ENCODE peak calls at places on chromosomes 4 and X, in ten cellular contexts. N, K, U, G, Q, L, O, E, J and M are unnamed samples.

GRCh38 chr4:169059294-169060201 is 49.5 kb upstream of the CBR4 start:
- ATAC-seq in N (peak), K (peak), U (peak), G (no peak), Q (no peak), L (no peak), O (no peak), E (no peak), J (peak), M (no peak)

GRCh38 chr4:102730968-102731533 is 29.7 kb downstream of the MANBA start:
- ATAC-seq in N (no peak), K (no peak), U (no peak), G (no peak), Q (no peak), L (no peak), O (no peak), E (no peak), J (no peak), M (no peak)

GRCh38 chr4:176319237-176319703 is 496 bp upstream of the SPCS3 start:
- ATAC-seq in N (no peak), K (peak), U (peak), G (no peak), Q (no peak), L (peak), O (no peak), E (peak), J (no peak), M (no peak)

GRCh38 chrX:31237189-31237588 is 165.3 kb upstream of the FTHL17 start:
- ATAC-seq in N (no peak), K (no peak), U (no peak), G (no peak), Q (no peak), L (no peak), O (no peak), E (no peak), J (no peak), M (no peak)

GRCh38 chr4:174154455-174154854 is 129.0 kb downstream of the FBXO8 start:
- ATAC-seq in N (no peak), K (peak), U (no peak), G (no peak), Q (no peak), L (peak), O (no peak), E (no peak), J (no peak), M (no peak)

GRCh38 chr4:151347891-151348290 is 22.5 kb upstream of the SH3D19 start:
- ATAC-seq in N (no peak), K (no peak), U (no peak), G (no peak), Q (no peak), L (no peak), O (no peak), E (no peak), J (no peak), M (no peak)

GRCh38 chr4:7744131-7744804 is 195.4 kb downstream of the AFAP1 start:
- ATAC-seq in N (peak), K (no peak), U (peak), G (no peak), Q (no peak), L (peak), O (no peak), E (no peak), J (no peak), M (no peak)

GRCh38 chrX:153565996-153566580 is 32.9 kb downstream of the CCNQ start:
- ATAC-seq in N (no peak), K (no peak), U (no peak), G (no peak), Q (no peak), L (no peak), O (no peak), E (no peak), J (no peak), M (no peak)

GRCh38 chrX:83658731-83659130 is 150.6 kb downstream of the POU3F4 start:
- ATAC-seq in N (no peak), K (no peak), U (no peak), G (no peak), Q (no peak), L (no peak), O (no peak), E (no peak), J (no peak), M (no peak)

GRCh38 chr4:17322514-17322913 is 189.4 kb downstream of the QDPR start:
- ATAC-seq in N (no peak), K (no peak), U (no peak), G (no peak), Q (no peak), L (no peak), O (no peak), E (no peak), J (no peak), M (no peak)

GRCh38 chr4:139559095-139559490 is 3.1 kb upstream of the SETD7 start:
- ATAC-seq in N (no peak), K (no peak), U (no peak), G (no peak), Q (no peak), L (no peak), O (no peak), E (no peak), J (no peak), M (no peak)

GRCh38 chr4:11111876-11112275 is 316.8 kb downstream of the HS3ST1 start:
- ATAC-seq in N (no peak), K (no peak), U (no peak), G (no peak), Q (no peak), L (no peak), O (no peak), E (no peak), J (no peak), M (no peak)

GRCh38 chr4:90039122-90039521 is 88.1 kb upstream of the CCSER1 start:
- ATAC-seq in N (no peak), K (no peak), U (no peak), G (no peak), Q (no peak), L (no peak), O (no peak), E (no peak), J (no peak), M (no peak)

GRCh38 chrX:2321411-2321810 is 179.4 kb downstream of the DHRSX start:
- ATAC-seq in N (no peak), K (peak), U (no peak), G (no peak), Q (no peak), L (no peak), O (no peak), E (no peak), J (no peak), M (no peak)

GRCh38 chr4:1711055-1711905 is 839 bp downstream of the SLBP start:
- ATAC-seq in N (peak), K (peak), U (peak), G (no peak), Q (peak), L (peak), O (peak), E (no peak), J (peak), M (peak)

GRCh38 chr4:70613182-70613892 is 15.2 kb upstream of the ENAM start:
- ATAC-seq in N (no peak), K (no peak), U (no peak), G (peak), Q (no peak), L (peak), O (no peak), E (no peak), J (no peak), M (no peak)

GRCh38 chrX:101051153-101051548 is 760 bp downstream of the TRMT2B start:
- ATAC-seq in N (no peak), K (no peak), U (no peak), G (no peak), Q (no peak), L (no peak), O (peak), E (no peak), J (no peak), M (no peak)

GRCh38 chr4:52015366-52015765 is 4.8 kb downstream of the LRRC66 start:
- ATAC-seq in N (no peak), K (no peak), U (no peak), G (no peak), Q (no peak), L (peak), O (no peak), E (no peak), J (no peak), M (no peak)

GRCh38 chr4:2902126-2902525 is 58.5 kb downstream of the ADD1 start:
- ATAC-seq in N (no peak), K (no peak), U (no peak), G (no peak), Q (no peak), L (no peak), O (no peak), E (no peak), J (no peak), M (no peak)

GRCh38 chrX:57172544-57172943 is 35.3 kb upstream of the SPIN2A start:
- ATAC-seq in N (no peak), K (no peak), U (no peak), G (no peak), Q (no peak), L (no peak), O (no peak), E (no peak), J (no peak), M (no peak)

GRCh38 chr4:165502919-165503907 is 124.4 kb downstream of the CPE start:
- ATAC-seq in N (no peak), K (peak), U (no peak), G (peak), Q (no peak), L (no peak), O (peak), E (no peak), J (peak), M (no peak)

GRCh38 chr4:168509786-168510185 is 12.9 kb downstream of the PALLD start:
- ATAC-seq in N (peak), K (no peak), U (peak), G (peak), Q (peak), L (peak), O (peak), E (peak), J (no peak), M (no peak)

GRCh38 chrX:150150780-150151125 is 212.4 kb upstream of the MAMLD1 start:
- ATAC-seq in N (no peak), K (no peak), U (no peak), G (no peak), Q (no peak), L (no peak), O (no peak), E (no peak), J (no peak), M (no peak)

GRCh38 chr4:21858971-21859370 is 89.6 kb downstream of the KCNIP4 start:
- ATAC-seq in N (no peak), K (no peak), U (no peak), G (no peak), Q (no peak), L (peak), O (no peak), E (no peak), J (no peak), M (no peak)

GRCh38 chrX:84187501-84188319 is at the start of gene RPS6KA6:
- ATAC-seq in N (peak), K (no peak), U (peak), G (no peak), Q (no peak), L (peak), O (peak), E (no peak), J (peak), M (peak)

GRCh38 chr4:142500966-142501365 is 345.1 kb downstream of the INPP4B start:
- ATAC-seq in N (peak), K (peak), U (no peak), G (no peak), Q (no peak), L (no peak), O (no peak), E (no peak), J (no peak), M (no peak)

GRCh38 chr4:142379277-142380051 is 466.6 kb downstream of the INPP4B start:
- ATAC-seq in N (peak), K (no peak), U (peak), G (no peak), Q (no peak), L (peak), O (no peak), E (no peak), J (peak), M (peak)

GRCh38 chrX:18934708-18935107 is 49.2 kb downstream of the PHKA2 start:
- ATAC-seq in N (no peak), K (no peak), U (no peak), G (no peak), Q (no peak), L (no peak), O (no peak), E (no peak), J (peak), M (no peak)

GRCh38 chr4:142365386-142365785 is 480.7 kb downstream of the INPP4B start:
- ATAC-seq in N (no peak), K (no peak), U (no peak), G (peak), Q (no peak), L (peak), O (peak), E (no peak), J (no peak), M (no peak)